ENCODE peak calls at places on chromosomes 11 and 22, in four cellular contexts. D is HL-60, O is GM12878, K is K562. R is an unnamed sample.

GRCh38 chr22:42388130-42388797 is 43.9 kb downstream of the NFAM1 start:
- DNase-seq in D (no peak), K (no peak), O (no peak), R (no peak)

GRCh38 chr11:126146454-126147192 is 64.8 kb downstream of the RPUSD4 start:
- DNase-seq in K (no peak), O (no peak), D (no peak), R (peak; percentile 34)

GRCh38 chr11:13970986-13971385 is 8.5 kb downstream of the SPON1 start:
- DNase-seq in O (no peak), K (no peak), D (no peak), R (no peak)

GRCh38 chr11:35619754-35620640 is 1.7 kb downstream of the FJX1 start:
- DNase-seq in K (peak; percentile 31), D (no peak), O (no peak), R (no peak)

GRCh38 chr11:26994579-26995210 is 783 bp downstream of the FIBIN start:
- DNase-seq in K (no peak), D (no peak), O (no peak), R (no peak)

GRCh38 chr11:108916290-108916689 is 251.4 kb downstream of the DDX10 start:
- DNase-seq in D (no peak), K (no peak), O (no peak), R (no peak)

GRCh38 chr22:25347752-25348102 is 128.3 kb downstream of the CRYBB2 start:
- DNase-seq in O (no peak), D (no peak), K (no peak), R (no peak)

GRCh38 chr11:64037027-64037633 is 1.4 kb downstream of the FLRT1 start:
- DNase-seq in K (no peak), D (no peak), O (no peak), R (no peak)

GRCh38 chr11:26158251-26158650 is 173.7 kb upstream of the ANO3 start:
- DNase-seq in D (no peak), K (no peak), O (no peak), R (no peak)

GRCh38 chr11:38543311-38543710 is 1945.3 kb upstream of the RAG2 start:
- DNase-seq in D (no peak), O (no peak), K (no peak), R (no peak)

DNA sequence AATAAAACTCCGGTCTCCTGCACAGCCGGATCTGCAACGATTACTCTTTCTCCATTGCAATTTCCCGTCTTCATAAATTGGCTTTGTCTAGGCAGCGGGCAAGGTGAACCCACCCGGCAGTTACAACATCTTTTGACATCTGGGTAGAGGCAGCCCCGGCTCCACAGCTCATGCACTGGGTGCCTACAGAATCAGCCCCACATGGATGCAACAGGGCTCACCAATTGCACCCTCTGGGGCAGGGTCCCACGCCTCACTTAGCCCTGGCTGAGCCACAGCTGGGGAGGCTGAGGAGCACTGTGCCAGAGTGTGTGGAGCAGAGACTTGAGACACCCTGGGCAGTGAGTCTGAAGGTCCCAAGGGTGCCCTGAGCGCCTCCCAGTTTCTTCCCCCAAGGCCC is 710.2 kb downstream of the TBC1D22A start:
- DNase-seq in O (no peak), K (no peak), D (no peak), R (no peak)
- TF ChIP-seq POLR2AphosphoS5 in O (no peak), K (no peak), D (no peak), R (no peak)

DNA sequence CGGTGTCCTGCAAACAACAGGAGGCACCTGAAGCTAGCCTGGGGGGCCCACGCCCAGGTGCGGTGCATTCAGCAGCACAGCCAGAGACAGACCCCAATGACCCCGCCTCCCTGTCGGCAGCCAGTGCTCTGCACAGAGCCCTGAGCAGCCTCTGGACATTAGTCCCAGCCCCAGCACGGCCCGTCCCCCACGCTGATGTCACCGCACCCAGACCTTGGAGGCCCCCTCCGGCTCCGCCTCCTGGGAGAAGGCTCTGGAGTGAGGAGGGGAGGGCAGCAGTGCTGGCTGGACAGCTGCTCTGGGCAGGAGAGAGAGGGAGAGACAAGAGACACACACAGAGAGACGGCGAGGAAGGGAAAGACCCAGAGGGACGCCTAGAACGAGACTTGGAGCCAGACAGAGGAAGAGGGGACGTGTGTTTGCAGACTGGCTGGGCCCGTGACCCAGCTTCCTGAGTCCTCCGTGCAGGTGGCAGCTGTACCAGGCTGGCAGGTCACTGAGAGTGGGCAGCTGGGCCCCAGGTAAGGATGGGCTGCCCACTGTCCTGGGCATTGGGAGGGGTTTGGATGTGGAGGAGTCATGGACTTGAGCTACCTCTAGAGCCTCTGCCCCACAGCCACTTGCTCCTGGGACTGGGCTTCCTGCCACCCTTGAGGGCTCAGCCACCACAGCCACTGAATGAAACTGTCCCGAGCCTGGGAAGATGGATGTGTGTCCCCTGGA is at the start of gene MYO7A:
- DNase-seq in D (no peak), K (peak; percentile 74), O (no peak), R (no peak)
- TF ChIP-seq SPI1 in D (no peak), K (no peak), O (no peak), R (no peak)

GRCh38 chr22:21868651-21869050 is 1.2 kb upstream of the MAPK1 start:
- DNase-seq in K (no peak), D (no peak), O (no peak), R (no peak)

GRCh38 chr22:21862386-21863242 is 4.8 kb downstream of the MAPK1 start:
- DNase-seq in O (no peak), D (no peak), K (no peak), R (no peak)

GRCh38 chr22:21865041-21865440 is 2.4 kb downstream of the MAPK1 start:
- DNase-seq in D (peak; percentile 32), O (no peak), K (no peak), R (no peak)

GRCh38 chr22:21866821-21867527 is 471 bp downstream of the MAPK1 start:
- DNase-seq in O (no peak), K (peak; percentile 98), D (peak; percentile 14), R (no peak)

DNA sequence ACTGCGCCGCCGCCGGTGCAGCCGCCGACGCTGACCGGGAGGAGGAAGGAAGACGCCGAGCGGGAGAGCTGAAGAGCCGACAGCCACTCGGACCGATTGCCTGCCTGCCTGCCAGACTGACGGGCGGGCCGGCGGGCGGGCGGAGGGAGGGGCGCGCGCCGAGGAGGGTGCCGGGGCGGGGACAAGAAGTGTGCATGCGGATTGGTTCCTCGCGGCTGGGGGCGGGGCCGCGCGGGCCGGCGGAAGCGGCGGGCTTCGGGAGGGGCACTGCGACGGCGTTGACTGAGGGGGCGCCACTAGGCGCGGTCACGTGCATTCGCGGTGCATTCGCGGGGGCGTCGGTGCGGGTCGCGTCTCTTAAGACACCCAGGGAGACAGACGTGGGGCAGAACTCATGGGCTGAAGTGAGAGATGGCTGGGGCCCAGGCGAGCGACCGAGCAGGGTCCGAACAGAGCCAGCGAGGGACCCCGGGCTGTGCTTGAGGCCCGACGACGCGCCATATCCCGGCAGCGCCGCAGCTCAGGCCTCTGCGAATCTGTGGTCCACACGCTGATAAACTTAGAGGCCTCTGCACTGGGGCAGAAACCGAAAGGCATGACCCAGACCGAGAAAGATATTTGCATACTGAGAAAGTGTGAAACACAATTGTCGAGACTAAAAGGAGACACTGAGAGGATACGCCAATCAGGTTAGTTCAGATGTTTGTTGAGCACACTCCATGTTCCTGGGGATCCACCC is at the start of gene MAPK1:
- DNase-seq in O (peak; percentile 97), K (peak; percentile 100), D (peak; percentile 92), R (peak; percentile 80)
- TF ChIP-seq POLR2AphosphoS5 in O (peak; percentile 97), K (no peak), D (peak; percentile 78), R (peak; percentile 94)

DNA sequence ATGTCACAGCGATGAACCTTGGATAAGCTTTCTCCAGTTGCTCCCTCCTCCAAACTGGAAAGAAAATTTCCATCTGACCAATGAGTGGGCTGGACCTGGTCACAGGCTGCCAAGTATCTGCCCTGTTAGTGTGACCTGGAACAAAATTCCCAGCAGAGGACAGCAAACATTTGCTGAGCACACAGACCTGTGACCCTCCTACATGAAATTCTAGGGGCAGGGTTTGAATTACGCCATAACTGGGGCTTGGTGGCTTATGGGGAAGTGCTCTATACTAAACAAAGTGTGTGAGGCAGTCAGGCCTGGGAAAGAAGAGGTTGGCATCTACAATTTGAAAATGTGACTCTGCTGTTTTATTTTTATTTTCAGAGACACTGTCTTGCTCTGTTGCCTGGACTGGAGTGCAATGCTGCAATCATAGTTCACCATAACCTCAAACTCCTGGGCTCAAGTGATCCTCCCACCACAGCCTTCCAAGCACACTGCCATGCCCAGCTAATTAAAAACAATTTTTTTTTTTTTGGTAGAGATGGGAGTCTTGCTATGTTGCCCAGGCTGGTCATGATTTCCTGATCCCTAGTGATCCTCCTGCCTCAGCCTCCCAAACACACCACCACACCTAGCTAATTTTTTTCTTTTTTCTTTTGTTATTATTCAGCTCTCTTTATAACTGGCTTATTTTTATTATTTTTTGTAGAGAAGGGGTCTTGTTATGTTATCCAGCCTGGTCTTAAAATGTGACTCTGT is 13.6 kb upstream of the XBP1 start:
- DNase-seq in K (no peak), D (peak; percentile 90), O (no peak), R (no peak)
- TF ChIP-seq SPI1 in K (no peak), D (peak; percentile 96), O (no peak), R (no peak)

DNA sequence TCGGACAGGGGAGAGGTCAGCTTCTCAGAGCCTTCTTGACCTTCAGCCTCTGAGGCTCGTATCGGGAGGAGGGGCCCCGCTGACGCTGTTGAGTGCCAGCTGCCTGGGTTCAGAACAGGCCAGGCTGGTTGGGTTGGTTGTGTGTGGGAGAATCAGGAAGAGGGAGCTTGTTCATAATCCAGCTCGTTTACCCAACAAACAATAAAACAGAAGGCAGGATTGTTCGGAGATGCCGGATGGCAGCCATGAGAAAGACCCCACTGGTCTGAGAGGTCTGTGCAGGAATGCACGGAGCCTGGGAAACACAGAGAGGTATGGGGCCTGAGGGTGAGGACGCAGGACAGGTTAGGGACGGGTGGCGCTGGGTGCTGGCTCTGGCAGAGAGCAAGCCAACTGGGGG is 31.6 kb upstream of the SHANK2 start:
- DNase-seq in D (no peak), O (no peak), K (no peak), R (no peak)
- TF ChIP-seq POLR2AphosphoS5 in D (no peak), O (no peak), K (no peak), R (no peak)

GRCh38 chr11:43870981-43871550 is 9.6 kb upstream of the ALKBH3 start:
- DNase-seq in D (no peak), K (no peak), O (no peak), R (no peak)
- TF ChIP-seq SPI1 in D (no peak), K (no peak), O (no peak), R (no peak)

DNA sequence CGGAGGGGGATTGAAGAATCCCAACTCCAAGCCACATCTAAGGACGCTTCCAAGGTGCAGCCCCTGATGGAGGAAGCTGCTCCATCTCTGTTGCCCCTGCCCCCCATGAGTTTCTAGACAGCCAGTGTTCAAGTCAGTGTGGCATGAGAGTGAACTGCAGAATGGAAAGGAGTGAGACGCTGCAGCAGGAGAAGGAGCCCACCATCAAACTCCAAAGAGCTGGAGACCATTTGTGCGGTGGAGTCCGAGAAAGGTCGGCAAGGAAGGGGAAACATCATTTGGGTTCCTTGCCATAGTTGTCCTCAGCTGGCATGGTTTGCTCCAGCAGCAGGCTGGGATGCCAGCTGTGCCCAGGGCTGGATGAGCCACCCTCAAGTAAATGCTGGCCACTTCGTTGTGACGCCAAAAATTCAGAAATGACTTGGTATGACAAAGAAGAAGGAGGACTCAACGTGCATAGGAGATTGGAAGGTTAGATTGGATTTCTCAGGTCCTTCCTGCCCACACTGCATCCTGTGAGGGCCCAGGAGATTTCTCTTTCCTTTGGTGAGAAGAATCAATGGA is 16.4 kb downstream of the APOL2 start:
- DNase-seq in K (no peak), O (no peak), D (no peak), R (no peak)
- TF ChIP-seq POLR2AphosphoS5 in K (no peak), O (no peak), D (no peak), R (no peak)

GRCh38 chr22:36536717-36537116 is 7.8 kb upstream of the EIF3D start:
- DNase-seq in D (no peak), O (no peak), K (no peak), R (no peak)
- TF ChIP-seq SPI1 in D (no peak), O (no peak), K (no peak), R (no peak)